ENCODE peak calls at places on chromosomes 6 and 20, in four cellular contexts. H, C, N and M are unnamed samples.

GRCh38 chr6:96943535-96943934 is 19.0 kb downstream of the KLHL32 start:
- DNase-seq in H (no peak), C (no peak), N (no peak), M (no peak)

GRCh38 chr6:117496383-117496990 is 14.0 kb downstream of the DCBLD1 start:
- DNase-seq in H (no peak), C (no peak), N (peak; percentile 72), M (no peak)

GRCh38 chr20:25233016-25233772 is 14.7 kb upstream of the PYGB start:
- DNase-seq in H (no peak), C (peak; percentile 80), N (peak; percentile 54), M (no peak)

GRCh38 chr6:105196076-105196475 is 16.3 kb upstream of the POPDC3 start:
- DNase-seq in H (no peak), C (no peak), N (no peak), M (no peak)

GRCh38 chr6:108419474-108419873 is 124.6 kb downstream of the AFG1L start:
- DNase-seq in H (no peak), C (no peak), N (no peak), M (no peak)

GRCh38 chr6:108914235-108915022 is 66.2 kb downstream of the ARMC2 start:
- DNase-seq in H (no peak), C (no peak), N (no peak), M (no peak)

GRCh38 chr6:80143312-80143960 is 37.0 kb downstream of the BCKDHB start:
- DNase-seq in H (no peak), C (peak; percentile 40), N (peak; percentile 87), M (no peak)

GRCh38 chr20:48783533-48784272 is 44.1 kb downstream of the PREX1 start:
- DNase-seq in H (no peak), C (no peak), N (peak; percentile 67), M (no peak)

GRCh38 chr6:43254138-43254817 is 11.0 kb downstream of the TTBK1 start:
- DNase-seq in H (no peak), C (no peak), N (no peak), M (no peak)

GRCh38 chr20:62896526-62896925 is 29.8 kb downstream of the DIDO1 start:
- DNase-seq in H (no peak), C (no peak), N (no peak), M (no peak)

GRCh38 chr6:156519940-156520339 is 257.2 kb upstream of the ARID1B start:
- DNase-seq in H (no peak), C (no peak), N (no peak), M (no peak)

GRCh38 chr6:53020005-53020744 is 25.1 kb upstream of the GSTA4 start:
- DNase-seq in H (no peak), C (no peak), N (peak; percentile 31), M (no peak)

GRCh38 chr20:9353916-9354276 is 160.5 kb upstream of the LAMP5 start:
- DNase-seq in H (no peak), C (no peak), N (no peak), M (no peak)

GRCh38 chr6:36276581-36277536 is 7.0 kb downstream of the PNPLA1 start:
- DNase-seq in H (no peak), C (no peak), N (no peak), M (no peak)

GRCh38 chr6:139545474-139546116 is 171.1 kb upstream of the CITED2 start:
- DNase-seq in H (no peak), C (no peak), N (no peak), M (no peak)

GRCh38 chr6:157982297-157982579 is 575 bp downstream of the SYNJ2 start:
- DNase-seq in H (no peak), C (peak; percentile 58), N (no peak), M (no peak)

GRCh38 chr6:21885532-21886089 is 292.1 kb downstream of the SOX4 start:
- DNase-seq in H (no peak), C (peak; percentile 29), N (peak; percentile 74), M (no peak)

GRCh38 chr6:35596448-35597442 is 84.0 kb upstream of the TULP1 start:
- DNase-seq in H (peak; percentile 16), C (no peak), N (peak; percentile 75), M (no peak)